ENCODE peak calls at places on chromosomes 1 and 21, in four cellular contexts. P is aorta; K is CD8-positive, alpha-beta memory T cell; L is psoas muscle. X is an unnamed sample. For H3K9me3, the result is how much of the 10 kb centered on the place peaks cover.

GRCh38 chr1:100769906-100770646 is 50.5 kb downstream of the VCAM1 start:
- DNase-seq in L (no peak), P (no peak), K (no peak), X (no peak)

GRCh38 chr1:231390071-231390470 is 32.0 kb downstream of the EGLN1 start:
- DNase-seq in K (no peak), L (no peak), P (no peak), X (no peak)

GRCh38 chr1:47405697-47406096 is 10.4 kb upstream of the FOXE3 start:
- DNase-seq in L (no peak), P (no peak), K (no peak), X (no peak)

GRCh38 chr1:46171351-46171750 is 3.5 kb upstream of the TSPAN1 start:
- DNase-seq in L (peak), K (no peak), P (peak), X (no peak)

GRCh38 chr1:76203132-76203531 is 128.6 kb downstream of the ST6GALNAC3 start:
- DNase-seq in P (no peak), L (no peak), K (no peak), X (no peak)

GRCh38 chr1:67747667-67748066 is 62.7 kb downstream of the GADD45A start:
- DNase-seq in P (no peak), L (no peak), K (no peak), X (no peak)

GRCh38 chr1:218345673-218346390 is 696 bp downstream of the TGFB2 start:
- DNase-seq in L (peak), P (peak), K (peak), X (peak)

GRCh38 chr1:54965624-54966340 is 14.6 kb upstream of the TMEM61 start:
- DNase-seq in L (peak), K (no peak), P (no peak), X (no peak)

GRCh38 chr1:15833842-15834405 is 13.6 kb upstream of the SPEN start:
- DNase-seq in P (no peak), L (no peak), K (no peak), X (no peak)

GRCh38 chr1:92990828-92991227 is 29.6 kb upstream of the DIPK1A start:
- DNase-seq in K (peak), P (no peak), L (no peak), X (no peak)

GRCh38 chr1:220281159-220281574 is 8.9 kb upstream of the RAB3GAP2 start:
- DNase-seq in L (no peak), K (no peak), P (no peak), X (no peak)

GRCh38 chr1:193402032-193402431 is 215.6 kb upstream of the B3GALT2 start:
- DNase-seq in P (no peak), L (no peak), K (no peak), X (no peak)

GRCh38 chr1:101088431-101088830 is 62.8 kb upstream of the DPH5 start:
- DNase-seq in K (no peak), L (no peak), P (no peak), X (no peak)

GRCh38 chr1:181083842-181084605 is 4.5 kb upstream of the IER5 start:
- DNase-seq in L (peak), P (no peak), K (peak), X (no peak)

GRCh38 chr21:14620152-14620551 is 74.0 kb upstream of the SAMSN1 start:
- DNase-seq in P (no peak), K (no peak), L (no peak), X (no peak)

GRCh38 chr1:108034396-108034795 is 69.4 kb upstream of the VAV3 start:
- DNase-seq in K (no peak), L (no peak), P (no peak), X (no peak)

GRCh38 chr1:27606708-27607238 is 2.8 kb upstream of the AHDC1 start:
- DNase-seq in P (no peak), K (no peak), L (no peak), X (no peak)

GRCh38 chr1:25944986-25945385 is 38.8 kb upstream of the STMN1 start:
- DNase-seq in K (no peak), P (no peak), L (no peak), X (no peak)

GRCh38 chr1:244231572-244232315 is 180.7 kb downstream of the ZBTB18 start:
- DNase-seq in K (no peak), P (no peak), L (peak), X (peak)

GRCh38 chr1:25065246-25066238 is 135.5 kb upstream of the RUNX3 start:
- DNase-seq in K (peak), L (no peak), P (peak), X (no peak)

GRCh38 chr1:227958617-227959324 is 11.0 kb upstream of the WNT9A start:
- DNase-seq in P (peak), L (peak), K (no peak), X (no peak)

GRCh38 chr21:41847066-41847804 is 31.9 kb downstream of the PRDM15 start:
- DNase-seq in P (peak), K (no peak), L (no peak), X (no peak)

GRCh38 chr21:16588433-16588860 is 858.7 kb downstream of the USP25 start:
- DNase-seq in P (peak), L (peak), K (no peak), X (peak)

GRCh38 chr1:152565115-152565514 is 1.5 kb downstream of the LCE3E start:
- DNase-seq in L (no peak), P (no peak), K (no peak), X (no peak)
- H3K9me3 ChIP-seq in L (under half), P (under half), K (under half), X (under half)

DNA sequence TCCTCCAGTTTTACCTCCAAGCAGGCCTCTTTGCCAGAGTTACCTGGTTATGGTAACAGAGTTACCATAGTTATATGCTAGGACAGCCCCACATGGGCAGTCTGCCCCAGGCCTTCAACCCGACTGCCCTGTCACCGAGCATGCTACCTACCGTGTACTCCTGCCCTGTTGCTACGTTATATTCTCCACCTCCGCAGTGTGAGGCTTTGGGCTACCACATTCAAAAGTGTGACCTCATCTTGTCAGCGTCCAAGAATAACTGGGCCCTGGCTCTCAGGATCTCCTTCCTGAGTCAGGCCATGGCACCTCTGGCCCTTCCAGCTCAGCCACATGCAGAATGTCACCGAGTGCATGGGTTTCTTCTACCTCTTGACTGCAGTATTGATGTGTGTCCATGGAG is 8.9 kb downstream of the MAPKAPK2 start:
- DNase-seq in P (peak), K (no peak), L (peak), X (no peak)
- H3K4me3 ChIP-seq in P (no peak), K (no peak), L (peak), X (no peak)

DNA sequence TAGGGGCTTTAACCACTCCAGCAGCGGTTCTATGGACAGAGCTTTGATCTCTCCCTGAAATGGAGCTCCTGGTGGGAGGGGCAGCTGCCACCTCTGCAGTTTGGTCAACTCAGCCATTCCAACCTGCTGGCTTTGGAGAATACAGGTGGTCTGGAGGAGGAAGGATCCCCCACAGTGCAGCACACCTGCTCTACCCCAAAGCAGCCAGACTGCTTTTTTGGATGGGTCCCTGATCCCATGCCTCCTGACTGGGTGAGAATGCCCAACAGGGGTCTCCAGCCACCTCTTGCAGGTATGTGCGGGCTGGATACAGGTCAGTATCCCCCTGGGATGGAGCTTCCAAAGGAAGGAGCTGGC is 53.9 kb downstream of the TPTE start:
- DNase-seq in L (no peak), P (no peak), K (no peak), X (no peak)
- H3K9me3 ChIP-seq in L (under half), P (under half), K (under half), X (under half)

DNA sequence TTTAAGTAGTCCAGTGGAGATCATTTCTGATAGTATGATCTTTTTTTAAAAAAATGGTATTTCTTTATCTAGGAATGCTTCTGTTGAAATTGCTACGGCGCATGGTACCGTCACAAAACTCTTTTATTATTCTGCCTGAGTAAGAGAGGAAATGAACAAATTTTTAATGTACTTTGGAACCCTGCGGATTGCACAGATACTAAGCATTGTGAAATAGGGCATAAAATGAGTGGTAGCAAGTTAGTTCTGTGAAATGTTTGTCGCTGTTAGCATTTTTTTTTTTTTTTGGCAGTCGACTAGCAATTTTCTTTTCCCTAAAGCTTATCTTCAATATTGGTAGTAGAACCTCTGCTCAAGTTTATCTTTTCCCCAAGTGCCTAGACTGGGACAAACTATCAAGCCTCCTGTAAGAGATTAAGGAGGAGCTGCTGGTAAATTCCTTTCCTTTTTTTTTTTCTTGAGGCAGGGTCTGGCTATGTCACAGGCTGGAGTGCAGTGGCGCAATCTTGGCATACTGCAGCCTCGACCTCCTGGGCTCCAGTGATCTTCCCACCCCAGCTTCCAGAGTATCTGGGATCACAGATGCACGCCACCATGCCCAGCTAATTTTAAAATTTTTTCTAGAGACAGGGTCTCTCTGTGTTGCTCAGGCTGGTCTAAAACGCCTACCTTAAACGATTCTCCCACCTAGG is 2.2 kb downstream of the ITSN1 start:
- DNase-seq in L (no peak), P (no peak), K (no peak), X (no peak)
- H3K4me3 ChIP-seq in L (peak), P (no peak), K (no peak), X (peak)

GRCh38 chr1:237309595-237310118 is 267.7 kb downstream of the RYR2 start:
- DNase-seq in P (peak), L (peak), K (no peak), X (no peak)
- H3K9me3 ChIP-seq in P (under half), L (under half), K (under half), X (under half)

GRCh38 chr1:156742017-156742416 is 1.1 kb upstream of the MRPL24 start:
- DNase-seq in P (no peak), K (no peak), L (no peak), X (no peak)
- H3K4me3 ChIP-seq in P (no peak), K (no peak), L (peak), X (no peak)

GRCh38 chr21:24869862-24870261 is 737.4 kb downstream of the MRPL39 start:
- DNase-seq in K (no peak), P (no peak), L (no peak), X (no peak)

GRCh38 chr21:24870633-24871032 is 736.6 kb downstream of the MRPL39 start:
- DNase-seq in K (no peak), L (no peak), P (no peak), X (no peak)

DNA sequence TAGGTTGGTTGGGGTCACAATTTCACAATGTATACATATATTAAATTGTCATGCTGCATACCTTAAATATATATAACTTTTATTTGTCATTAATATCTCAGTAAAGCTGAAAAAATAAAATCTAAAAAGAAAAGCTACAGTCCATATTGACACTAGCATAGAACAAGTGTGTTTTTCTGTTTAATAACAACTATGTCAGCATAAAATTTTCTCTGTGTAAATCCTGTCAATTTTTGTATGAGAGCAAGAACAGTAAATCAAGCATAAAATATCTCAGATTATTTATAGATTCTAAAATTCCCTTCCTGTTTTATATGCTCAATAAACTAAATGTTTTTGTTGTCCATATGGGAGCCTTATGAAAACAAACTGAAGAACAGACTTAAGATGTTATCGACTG is 739.2 kb downstream of the MRPL39 start:
- DNase-seq in P (no peak), L (no peak), K (no peak), X (no peak)
- H3K9me3 ChIP-seq in P (under half), L (under half), K (under half), X (under half)

GRCh38 chr21:45019076-45019886 is 55.1 kb upstream of the ADARB1 start:
- DNase-seq in L (peak), P (peak), K (no peak), X (peak)
- H3K4me3 ChIP-seq in L (peak), P (no peak), K (no peak), X (peak)

X was measured in ovary.